ENCODE peak calls at places on chromosomes 16 and 17, in eight cellular contexts. Y, U, V, G, M, L, W and J are unnamed samples. For H3K4me1, the result is how much of the 10 kb centered on the place peaks cover.

GRCh38 chr17:1628856-1629646 is 417 bp upstream of the SLC43A2 start:
- DNase-seq in W (peak), L (peak), Y (peak), M (peak), G (no peak), U (no peak), V (peak), J (peak)

GRCh38 chr17:11986939-11987329 is 10.3 kb downstream of the ZNF18 start:
- DNase-seq in L (peak), G (no peak), V (peak), W (peak), M (peak), Y (peak), U (peak), J (peak)

GRCh38 chr16:15925631-15926030 is 23.8 kb upstream of the ABCC1 start:
- DNase-seq in Y (no peak), U (no peak), V (no peak), M (no peak), L (peak), W (peak), G (no peak), J (no peak)

GRCh38 chr17:44976198-44976597 is 8.1 kb upstream of the C1QL1 start:
- DNase-seq in G (no peak), L (no peak), W (no peak), V (no peak), Y (no peak), M (no peak), U (no peak), J (no peak)

GRCh38 chr16:73230651-73231050 is 182.7 kb upstream of the ZFHX3 start:
- DNase-seq in V (no peak), M (peak), U (no peak), L (no peak), W (no peak), Y (no peak), G (no peak), J (no peak)

GRCh38 chr17:43940630-43941029 is 1.6 kb downstream of the PPY start:
- DNase-seq in M (peak), U (no peak), Y (peak), G (no peak), W (peak), L (peak), V (peak), J (peak)

GRCh38 chr16:2474877-2475412 is at the start of gene TBC1D24:
- DNase-seq in U (no peak), L (peak), W (peak), Y (peak), V (peak), G (no peak), M (peak), J (peak)

GRCh38 chr17:78146881-78147280 is 696 bp downstream of the C17orf99 start:
- DNase-seq in L (no peak), G (no peak), V (no peak), Y (no peak), U (no peak), M (no peak), W (no peak), J (no peak)

GRCh38 chr17:54771409-54771808 is 129.2 kb upstream of the TOM1L1 start:
- DNase-seq in U (no peak), L (no peak), V (no peak), G (no peak), M (no peak), Y (no peak), W (no peak), J (no peak)

GRCh38 chr17:64992325-64992802 is 64.2 kb downstream of the GNA13 start:
- DNase-seq in G (no peak), L (no peak), W (peak), U (peak), Y (no peak), V (peak), M (no peak), J (peak)

GRCh38 chr16:54342001-54342776 is 55.6 kb upstream of the IRX3 start:
- DNase-seq in G (no peak), Y (no peak), W (no peak), L (no peak), V (no peak), M (no peak), U (no peak), J (no peak)

GRCh38 chr16:117381-118365 is 20.8 kb downstream of the NPRL3 start:
- DNase-seq in L (peak), G (no peak), M (peak), U (no peak), V (peak), Y (peak), W (peak), J (peak)

DNA sequence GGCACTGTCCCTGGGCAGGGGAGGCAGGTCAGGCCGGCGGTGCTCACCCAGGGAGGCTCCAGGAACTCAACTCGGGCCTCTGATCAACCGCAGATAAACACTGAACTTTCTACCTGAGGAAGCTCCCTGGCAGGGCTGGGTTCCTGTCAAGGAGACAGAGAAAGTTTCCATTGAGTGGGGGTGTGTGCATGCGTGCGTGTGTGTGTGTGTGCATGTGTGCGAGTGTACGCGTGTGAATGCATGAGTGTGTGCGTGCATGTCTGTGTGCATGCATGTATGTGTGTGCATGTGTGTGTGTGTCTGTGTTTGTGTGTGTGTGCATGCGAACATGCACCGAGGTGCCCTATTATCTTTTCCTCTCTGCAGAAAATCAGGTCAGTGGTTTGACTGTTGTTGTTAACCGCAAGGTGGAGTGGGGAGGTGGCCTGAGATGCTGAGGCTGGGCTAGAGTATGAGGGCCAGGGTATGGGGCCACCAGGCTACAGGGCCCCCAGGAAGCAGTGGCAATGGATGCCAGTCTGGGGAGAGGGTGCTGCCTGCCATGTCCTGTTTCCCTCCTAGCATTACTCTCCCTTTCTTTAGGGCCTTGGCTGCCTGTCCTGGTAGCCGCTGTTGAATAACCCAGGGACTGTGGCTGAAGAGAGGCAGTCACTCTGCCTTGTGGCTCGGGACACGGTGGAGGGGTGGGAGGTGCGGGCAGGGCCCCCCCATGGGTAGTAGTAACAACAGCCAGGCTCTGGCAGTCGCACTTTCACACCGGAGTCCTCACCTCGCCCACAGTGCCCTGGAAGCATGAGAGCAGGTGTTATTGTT is 24.0 kb downstream of the CCR7 start:
- DNase-seq in W (peak), M (no peak), Y (no peak), U (no peak), L (no peak), G (no peak), V (no peak), J (no peak)
- H3K4me1 ChIP-seq in W (half or more), M (under half), Y (under half), U (under half), L (under half), G (half or more), V (under half), J (half or more)

DNA sequence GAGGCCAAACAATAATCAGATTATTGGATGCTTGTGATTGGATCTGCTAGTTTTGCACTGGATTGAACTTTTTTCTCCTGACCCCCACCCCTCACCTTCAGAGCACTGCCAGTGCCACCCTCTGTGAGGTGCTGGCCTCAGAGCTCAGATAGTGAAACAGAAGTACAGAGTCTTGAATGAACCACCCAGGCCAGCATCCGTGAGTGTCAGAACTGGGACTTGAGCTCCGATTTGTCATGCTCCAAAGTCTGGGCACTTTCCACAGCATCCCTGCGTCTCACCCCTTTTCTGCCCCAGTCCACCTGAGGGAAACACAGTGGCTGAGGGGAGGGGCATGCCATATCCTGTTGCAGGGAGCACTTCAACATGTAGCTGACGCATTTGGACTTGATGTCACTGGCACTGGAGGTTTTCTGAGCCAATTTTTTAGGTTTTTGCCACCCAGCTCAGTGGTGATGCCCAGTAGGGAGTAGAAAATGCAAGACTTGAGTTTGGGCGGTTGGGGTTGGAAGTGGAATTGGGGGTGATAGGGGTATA is 47.3 kb downstream of the SMPD3 start:
- DNase-seq in V (no peak), W (no peak), M (no peak), Y (no peak), U (no peak), L (no peak), G (no peak), J (no peak)
- TF ChIP-seq REST in V (no peak), W (no peak), M (no peak), Y (no peak), U (no peak), L (no peak), G (no peak), J (no peak)

DNA sequence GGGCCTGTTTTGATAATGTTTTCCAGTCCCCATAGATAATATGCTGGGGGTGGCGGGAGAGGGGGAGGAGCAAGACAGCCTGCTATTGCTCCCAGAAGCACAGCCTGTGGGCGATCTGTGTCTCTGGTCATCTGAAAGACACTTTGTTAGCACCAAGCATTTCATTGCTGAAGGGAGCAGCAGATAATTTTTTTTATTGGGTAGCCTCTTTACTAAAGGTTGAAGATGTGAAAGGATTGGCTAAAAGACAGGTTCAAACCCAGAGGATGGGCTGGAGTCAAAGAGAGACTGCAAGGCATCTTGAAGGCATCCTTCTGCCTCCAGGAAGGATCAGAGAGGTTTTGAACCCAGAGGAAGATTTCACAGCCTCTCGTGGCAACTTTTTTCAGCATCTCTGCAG is 60.6 kb downstream of the C17orf67 start:
- DNase-seq in U (no peak), V (no peak), L (no peak), M (peak), G (no peak), W (no peak), Y (no peak), J (no peak)
- H3K4me1 ChIP-seq in U (under half), V (under half), L (under half), M (under half), G (under half), W (under half), Y (under half), J (under half)

GRCh38 chr16:20626971-20627370 is 50.8 kb upstream of the ACSM2B start:
- DNase-seq in M (no peak), W (no peak), V (no peak), G (no peak), Y (no peak), L (no peak), U (no peak), J (no peak)

GRCh38 chr16:20628213-20628612 is 52.0 kb upstream of the ACSM2B start:
- DNase-seq in U (no peak), W (no peak), M (no peak), G (no peak), L (no peak), V (no peak), Y (no peak), J (no peak)

GRCh38 chr16:20622498-20622870 is 46.3 kb upstream of the ACSM2B start:
- DNase-seq in Y (no peak), M (no peak), L (no peak), U (no peak), W (no peak), V (no peak), G (no peak), J (no peak)

GRCh38 chr16:20624205-20624604 is 48.0 kb upstream of the ACSM2B start:
- DNase-seq in Y (no peak), U (no peak), W (no peak), V (no peak), L (no peak), M (no peak), G (no peak), J (no peak)

DNA sequence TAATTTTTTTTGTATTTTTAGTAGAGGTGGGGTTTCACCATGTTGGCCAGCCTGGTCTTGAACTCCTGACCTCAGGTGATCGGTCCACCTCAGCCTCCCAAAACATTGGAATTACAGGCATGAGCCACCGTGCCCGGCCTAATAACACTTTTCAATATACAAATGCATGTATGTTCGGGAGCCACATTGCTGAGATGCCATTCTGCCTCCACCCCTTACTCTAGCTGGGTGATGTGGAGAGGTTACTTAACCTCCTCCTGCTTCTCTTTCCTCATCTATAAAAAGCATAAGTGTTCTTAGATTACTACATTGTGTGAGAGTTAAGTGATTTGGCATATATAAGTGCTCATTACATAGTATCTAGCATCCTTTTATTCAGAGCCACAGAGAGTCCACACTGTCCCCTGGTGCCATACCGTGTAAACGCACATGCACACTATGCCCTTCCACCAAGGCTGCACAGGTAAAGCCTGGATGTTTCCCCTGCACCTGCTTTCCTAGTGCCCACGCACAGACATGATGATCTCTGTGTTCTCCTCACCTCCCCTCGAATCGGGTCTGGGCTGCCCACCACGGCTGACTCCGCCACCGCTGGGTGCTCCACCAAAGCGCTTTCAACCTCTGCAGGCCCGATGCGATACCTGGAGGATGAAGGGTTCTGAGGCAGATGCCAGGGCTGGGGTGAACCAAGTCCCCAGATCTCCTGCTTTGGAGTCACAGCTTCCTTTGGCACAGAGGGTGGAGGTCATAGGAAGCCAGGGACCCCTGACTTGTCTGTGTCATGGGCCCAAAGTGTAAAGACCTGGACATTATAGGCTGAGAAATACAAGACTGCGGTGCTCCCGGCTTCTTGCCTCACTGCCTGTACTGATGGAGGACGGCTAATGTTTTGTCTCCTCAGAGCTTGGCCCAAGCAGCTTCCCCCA is 49.0 kb upstream of the ACSM2B start:
- DNase-seq in L (no peak), W (no peak), G (no peak), U (no peak), V (no peak), M (no peak), Y (no peak), J (no peak)
- TF ChIP-seq REST in L (no peak), W (no peak), G (no peak), U (no peak), V (no peak), M (no peak), Y (no peak), J (no peak)

DNA sequence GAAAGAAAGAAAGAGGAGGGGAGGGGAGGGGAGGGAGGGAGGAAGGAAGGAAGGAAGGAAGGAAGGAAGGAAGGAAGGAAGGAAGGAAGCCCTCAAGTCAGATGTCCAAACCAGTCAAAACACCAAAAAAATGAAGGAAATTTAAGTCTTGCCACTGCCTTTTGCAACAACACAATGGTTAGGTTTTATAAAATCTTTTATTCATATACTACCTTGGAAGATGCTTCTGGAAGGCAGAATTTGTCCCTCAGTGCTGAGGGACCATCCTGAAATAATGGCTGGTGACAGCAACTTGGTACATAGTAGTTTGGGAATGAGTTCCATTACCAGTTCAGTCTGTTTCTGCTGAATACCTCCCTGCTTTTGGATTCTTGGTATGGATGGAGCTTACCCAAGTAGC is 7.9 kb downstream of the APOH start:
- DNase-seq in V (no peak), M (no peak), U (no peak), L (no peak), Y (no peak), W (no peak), G (no peak), J (no peak)
- H3K4me1 ChIP-seq in V (under half), M (under half), U (under half), L (under half), Y (under half), W (half or more), G (under half), J (under half)

GRCh38 chr16:80273635-80274538 is 266.9 kb upstream of the DYNLRB2 start:
- DNase-seq in L (no peak), G (no peak), V (no peak), W (no peak), U (no peak), Y (no peak), M (no peak), J (no peak)
- TF ChIP-seq REST in L (no peak), G (no peak), V (no peak), W (no peak), U (no peak), Y (no peak), M (no peak), J (no peak)

GRCh38 chr17:48413613-48414405 is 16.2 kb downstream of the SKAP1 start:
- DNase-seq in M (no peak), G (no peak), V (no peak), L (no peak), U (no peak), W (no peak), Y (no peak), J (no peak)
- H3K4me1 ChIP-seq in M (under half), G (under half), V (under half), L (under half), U (under half), W (under half), Y (under half), J (under half)